ENCODE peak calls at places on chromosomes 12 and 14, in eight cellular contexts. Q is transverse colon, T is testis, Z is Peyer's patch, W is stomach, I is right lobe of liver, H is A549, U is adrenal gland. E is an unnamed sample.

GRCh38 chr12:84362552-84362897 is 550.1 kb downstream of the SLC6A15 start:
- DNase-seq in Q (no peak), T (no peak), Z (no peak), W (no peak), I (no peak), H (no peak), U (no peak), E (no peak)

GRCh38 chr14:92360666-92361370 is 37.9 kb downstream of the SLC24A4 start:
- DNase-seq in Q (no peak), T (no peak), Z (no peak), W (no peak), I (no peak), H (no peak), U (no peak), E (no peak)

GRCh38 chr12:76040461-76040860 is 8.9 kb upstream of the PHLDA1 start:
- DNase-seq in Q (no peak), T (no peak), Z (no peak), W (no peak), I (no peak), H (no peak), U (no peak), E (no peak)

GRCh38 chr12:26471560-26471959 is 276.2 kb downstream of the SSPN start:
- DNase-seq in Q (no peak), T (no peak), Z (no peak), W (no peak), I (no peak), H (no peak), U (no peak), E (peak)

GRCh38 chr14:24376448-24377070 is 8.6 kb downstream of the NFATC4 start:
- DNase-seq in Q (no peak), T (no peak), Z (no peak), W (no peak), I (no peak), H (no peak), U (peak), E (no peak)

GRCh38 chr14:54497224-54497623 is 8.4 kb upstream of the GMFB start:
- DNase-seq in Q (no peak), T (no peak), Z (no peak), W (no peak), I (no peak), H (no peak), U (no peak), E (no peak)

GRCh38 chr12:10361084-10361483 is 28.8 kb downstream of the KLRK1 start:
- DNase-seq in Q (no peak), T (peak), Z (no peak), W (no peak), I (no peak), H (no peak), U (no peak), E (no peak)

GRCh38 chr12:25001311-25001710 is 52.4 kb upstream of the BCAT1 start:
- DNase-seq in Q (no peak), T (no peak), Z (no peak), W (no peak), I (no peak), H (no peak), U (no peak), E (no peak)

GRCh38 chr12:120453977-120454376 is 7.7 kb downstream of the GATC start:
- DNase-seq in Q (no peak), T (no peak), Z (no peak), W (no peak), I (peak), H (peak), U (no peak), E (no peak)

GRCh38 chr14:102530828-102531478 is 21.4 kb upstream of the ANKRD9 start:
- DNase-seq in Q (no peak), T (no peak), Z (no peak), W (no peak), I (no peak), H (no peak), U (no peak), E (peak)

GRCh38 chr12:52126605-52127578 is 47.4 kb downstream of the SMIM41 start:
- DNase-seq in Q (no peak), T (peak), Z (no peak), W (peak), I (no peak), H (no peak), U (peak), E (no peak)

GRCh38 chr12:114096461-114096860 is 130.3 kb upstream of the RBM19 start:
- DNase-seq in Q (no peak), T (no peak), Z (no peak), W (no peak), I (no peak), H (no peak), U (no peak), E (no peak)

GRCh38 chr12:66014818-66015217 is 115.7 kb downstream of the LLPH start:
- DNase-seq in Q (no peak), T (no peak), Z (no peak), W (no peak), I (no peak), H (peak), U (no peak), E (no peak)

GRCh38 chr14:103762547-103762946 is 46.9 kb downstream of the ZFYVE21 start:
- DNase-seq in Q (no peak), T (no peak), Z (no peak), W (no peak), I (no peak), H (no peak), U (no peak), E (no peak)

GRCh38 chr12:102971227-102971626 is 13.8 kb downstream of the ASCL1 start:
- DNase-seq in Q (no peak), T (no peak), Z (no peak), W (no peak), I (no peak), H (no peak), U (no peak), E (no peak)

GRCh38 chr14:21940887-21941855 is 267.6 kb upstream of the OR4E1 start:
- DNase-seq in Q (no peak), T (peak), Z (no peak), W (no peak), I (no peak), H (peak), U (no peak), E (no peak)

GRCh38 chr12:32756476-32757158 is 920 bp upstream of the YARS2 start:
- DNase-seq in Q (no peak), T (peak), Z (no peak), W (no peak), I (no peak), H (no peak), U (no peak), E (no peak)

GRCh38 chr12:46266382-46266791 is 2.5 kb downstream of the SLC38A1 start:
- DNase-seq in Q (peak), T (no peak), Z (no peak), W (no peak), I (no peak), H (peak), U (no peak), E (no peak)

GRCh38 chr12:131335456-131335855 is 375.4 kb upstream of the SFSWAP start:
- DNase-seq in Q (no peak), T (no peak), Z (no peak), W (no peak), I (no peak), H (no peak), U (no peak), E (no peak)

DNA sequence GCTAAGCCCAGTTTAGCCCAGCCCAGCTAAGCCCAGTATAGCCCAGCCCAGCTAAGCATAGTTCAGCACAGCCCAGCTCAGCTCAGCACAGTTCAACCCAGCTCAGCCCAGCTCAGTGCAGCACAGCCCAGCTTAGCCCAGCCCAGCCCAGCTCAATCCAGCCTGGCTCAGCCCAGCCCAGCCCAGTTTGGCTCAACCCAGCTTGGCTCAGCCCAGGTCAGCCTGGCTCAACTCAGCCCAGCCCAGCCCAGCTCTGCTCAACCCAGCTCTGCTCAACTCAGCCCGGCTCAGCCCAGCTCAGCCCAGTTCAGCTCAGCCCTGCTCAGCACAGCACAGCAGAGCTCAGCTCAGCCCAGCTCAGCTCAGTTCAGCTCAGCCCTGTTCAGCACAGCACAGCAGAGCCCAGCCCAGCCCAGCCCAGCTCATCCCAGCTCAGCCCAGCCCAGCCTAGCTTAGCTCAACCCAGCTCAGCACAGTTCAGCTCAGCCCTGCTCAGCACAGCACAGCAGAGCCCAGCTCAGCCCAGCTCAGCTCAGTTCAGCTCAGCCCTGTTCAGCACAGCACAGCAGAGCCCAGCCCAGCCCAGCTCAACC is 330.9 kb downstream of the TMEM121 start:
- DNase-seq in Q (peak), T (peak), Z (peak), W (no peak), I (peak), H (no peak), U (no peak), E (no peak)
- TF ChIP-seq POLR2A in Q (no peak), T (no peak), Z (no peak), W (no peak), I (no peak), H (no peak), U (no peak), E (no peak)

GRCh38 chr14:23361763-23362162 is 3.2 kb downstream of the EFS start:
- DNase-seq in Q (no peak), T (no peak), Z (no peak), W (no peak), I (no peak), H (no peak), U (no peak), E (no peak)

GRCh38 chr14:23361320-23361719 is 3.7 kb downstream of the EFS start:
- DNase-seq in Q (no peak), T (no peak), Z (no peak), W (no peak), I (no peak), H (no peak), U (no peak), E (no peak)

GRCh38 chr14:23359722-23360447 is 5.1 kb downstream of the EFS start:
- DNase-seq in Q (no peak), T (no peak), Z (no peak), W (no peak), I (no peak), H (no peak), U (no peak), E (no peak)

GRCh38 chr14:23359167-23359626 is 5.8 kb downstream of the EFS start:
- DNase-seq in Q (no peak), T (no peak), Z (no peak), W (no peak), I (no peak), H (no peak), U (no peak), E (no peak)

GRCh38 chr14:23360496-23360895 is 4.5 kb downstream of the EFS start:
- DNase-seq in Q (no peak), T (no peak), Z (no peak), W (no peak), I (no peak), H (peak), U (no peak), E (no peak)
- TF ChIP-seq POLR2A in Q (no peak), T (no peak), Z (no peak), W (no peak), I (no peak), H (no peak), U (no peak), E (no peak)

DNA sequence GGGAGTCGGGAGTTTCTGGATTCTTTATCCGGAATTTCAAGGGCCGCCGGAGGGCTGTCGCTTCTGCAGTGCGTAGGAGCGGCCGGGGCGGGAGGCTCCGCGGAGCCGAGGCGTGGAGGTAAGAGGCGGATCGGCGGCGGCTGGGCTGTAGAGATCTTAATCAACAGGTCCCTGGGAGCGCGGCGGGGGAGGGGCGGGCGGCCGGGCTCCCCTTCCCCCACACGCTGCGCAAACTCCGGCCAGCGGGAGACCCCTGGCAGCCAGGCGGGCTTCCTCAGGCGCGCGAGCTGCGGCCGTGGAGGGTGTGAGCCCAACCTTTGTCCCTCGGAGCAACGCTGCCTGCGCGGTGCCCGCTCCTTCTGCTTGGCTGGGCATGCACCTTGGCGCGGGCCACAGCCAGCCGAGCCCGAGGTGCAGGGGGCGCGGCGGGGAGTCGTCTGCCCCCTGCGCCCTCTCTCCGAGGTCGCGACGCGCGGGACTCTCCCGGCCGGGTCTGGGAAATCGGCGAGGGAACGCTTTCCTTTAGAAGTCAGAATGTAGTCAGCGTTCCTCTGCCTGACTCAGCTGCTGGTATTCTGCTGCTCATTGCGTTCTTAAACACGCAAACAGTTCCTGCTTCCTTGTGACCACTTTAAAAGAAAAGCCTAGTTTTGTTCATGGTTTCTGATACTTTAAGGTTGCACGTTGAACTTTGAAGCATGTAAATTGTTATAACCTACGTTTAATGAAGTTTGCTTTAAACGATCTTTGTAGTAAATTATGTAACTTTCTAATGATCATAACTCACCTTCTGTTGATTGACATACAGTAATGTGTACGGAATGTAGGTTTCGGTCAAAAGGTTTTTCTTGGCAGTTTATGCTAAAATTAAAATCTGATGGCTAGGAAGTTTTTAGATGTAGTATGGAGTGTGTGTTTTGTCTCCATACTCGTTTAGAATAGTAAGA is at the start of gene PALS1:
- DNase-seq in Q (no peak), T (peak), Z (no peak), W (no peak), I (no peak), H (peak), U (peak), E (peak)
- TF ChIP-seq POLR2A in Q (peak), T (no peak), Z (peak), W (no peak), I (peak), H (no peak), U (peak), E (no peak)

GRCh38 chr12:18296909-18297280 is 35.6 kb downstream of the PIK3C2G start:
- DNase-seq in Q (no peak), T (no peak), Z (no peak), W (no peak), I (no peak), H (no peak), U (no peak), E (no peak)
- TF ChIP-seq POLR2A in Q (no peak), T (no peak), Z (no peak), W (no peak), I (no peak), H (no peak), U (no peak), E (no peak)